ENCODE peak calls at places on chromosomes 3 and 15, in four cellular contexts. One of them, this sample, is unnamed.
A peak's percentile ranks its signal among the peaks of the same experiment; 100 is the strongest.

GRCh38 chr3:14238936-14239335 is 60.3 kb downstream of the LSM3 start:
- DNase-seq in K562: no peak
- DNase-seq in NB4: no peak
- DNase-seq in A549: no peak
- DNase-seq in this sample: no peak

GRCh38 chr3:62761711-62762110 is 113.5 kb downstream of the CADPS start:
- DNase-seq in K562: no peak
- DNase-seq in A549: no peak
- DNase-seq in NB4: no peak
- DNase-seq in this sample: no peak

GRCh38 chr15:25862087-25862468 is 1.0 kb downstream of the ATP10A start:
- DNase-seq in K562: no peak
- DNase-seq in A549: peak; percentile 35
- DNase-seq in NB4: no peak
- DNase-seq in this sample: no peak

GRCh38 chr15:39135989-39136388 is 444.9 kb upstream of the THBS1 start:
- DNase-seq in NB4: no peak
- DNase-seq in A549: no peak
- DNase-seq in K562: no peak
- DNase-seq in this sample: no peak

GRCh38 chr3:66066963-66067617 is 28.4 kb upstream of the MAGI1 start:
- DNase-seq in K562: no peak
- DNase-seq in NB4: no peak
- DNase-seq in A549: no peak
- DNase-seq in this sample: no peak

GRCh38 chr3:66997560-66998074 is 490 bp upstream of the KBTBD8 start:
- DNase-seq in K562: peak; percentile 75
- DNase-seq in A549: no peak
- DNase-seq in NB4: no peak
- DNase-seq in this sample: no peak

GRCh38 chr3:190892328-190893011 is 30.0 kb upstream of the GMNC start:
- DNase-seq in K562: no peak
- DNase-seq in A549: no peak
- DNase-seq in NB4: no peak
- DNase-seq in this sample: no peak

GRCh38 chr15:87863152-87863551 is 393.4 kb downstream of the NTRK3 start:
- DNase-seq in K562: peak; percentile 7
- DNase-seq in NB4: peak; percentile 17
- DNase-seq in A549: no peak
- DNase-seq in this sample: no peak

GRCh38 chr3:138479355-138479964 is 45.0 kb downstream of the ESYT3 start:
- DNase-seq in A549: peak; percentile 44
- DNase-seq in K562: peak; percentile 58
- DNase-seq in NB4: peak; percentile 76
- DNase-seq in this sample: no peak

GRCh38 chr3:10602769-10603768 is 97.7 kb upstream of the ATP2B2 start:
- DNase-seq in NB4: peak; percentile 5
- DNase-seq in A549: no peak
- DNase-seq in K562: no peak
- DNase-seq in this sample: peak; percentile 37

GRCh38 chr3:149489060-149489690 is 14.7 kb downstream of the TM4SF4 start:
- DNase-seq in K562: peak; percentile 10
- DNase-seq in A549: peak; percentile 46
- DNase-seq in NB4: peak; percentile 22
- DNase-seq in this sample: no peak

GRCh38 chr3:184129012-184129411 is 6.1 kb upstream of the EIF2B5 start:
- DNase-seq in K562: peak; percentile 69
- DNase-seq in NB4: peak; percentile 54
- DNase-seq in A549: peak; percentile 27
- DNase-seq in this sample: no peak

GRCh38 chr15:56817266-56817665 is 84.0 kb upstream of the ZNF280D start:
- DNase-seq in K562: no peak
- DNase-seq in A549: peak; percentile 23
- DNase-seq in NB4: no peak
- DNase-seq in this sample: no peak

GRCh38 chr3:64385256-64385655 is 160.0 kb upstream of the PRICKLE2 start:
- DNase-seq in NB4: no peak
- DNase-seq in A549: no peak
- DNase-seq in K562: no peak
- DNase-seq in this sample: no peak

GRCh38 chr3:121793078-121793477 is 41.8 kb downstream of the IQCB1 start:
- DNase-seq in K562: no peak
- DNase-seq in A549: no peak
- DNase-seq in NB4: no peak
- DNase-seq in this sample: no peak

GRCh38 chr3:195057716-195058115 is 213.2 kb downstream of the XXYLT1 start:
- DNase-seq in NB4: no peak
- DNase-seq in A549: no peak
- DNase-seq in K562: no peak
- DNase-seq in this sample: no peak

GRCh38 chr3:33063651-33064051 is 33.3 kb downstream of the GLB1 start:
- DNase-seq in K562: no peak
- DNase-seq in A549: no peak
- DNase-seq in NB4: no peak
- DNase-seq in this sample: peak; percentile 42

GRCh38 chr3:188801393-188801792 is 370.4 kb upstream of the TPRG1 start:
- DNase-seq in NB4: no peak
- DNase-seq in K562: no peak
- DNase-seq in A549: no peak
- DNase-seq in this sample: no peak

GRCh38 chr3:188797045-188797444 is 374.7 kb upstream of the TPRG1 start:
- DNase-seq in K562: no peak
- DNase-seq in A549: no peak
- DNase-seq in NB4: no peak
- DNase-seq in this sample: no peak

GRCh38 chr3:188792788-188793187 is 379.0 kb upstream of the TPRG1 start:
- DNase-seq in NB4: peak; percentile 2
- DNase-seq in A549: no peak
- DNase-seq in K562: no peak
- DNase-seq in this sample: no peak

DNA sequence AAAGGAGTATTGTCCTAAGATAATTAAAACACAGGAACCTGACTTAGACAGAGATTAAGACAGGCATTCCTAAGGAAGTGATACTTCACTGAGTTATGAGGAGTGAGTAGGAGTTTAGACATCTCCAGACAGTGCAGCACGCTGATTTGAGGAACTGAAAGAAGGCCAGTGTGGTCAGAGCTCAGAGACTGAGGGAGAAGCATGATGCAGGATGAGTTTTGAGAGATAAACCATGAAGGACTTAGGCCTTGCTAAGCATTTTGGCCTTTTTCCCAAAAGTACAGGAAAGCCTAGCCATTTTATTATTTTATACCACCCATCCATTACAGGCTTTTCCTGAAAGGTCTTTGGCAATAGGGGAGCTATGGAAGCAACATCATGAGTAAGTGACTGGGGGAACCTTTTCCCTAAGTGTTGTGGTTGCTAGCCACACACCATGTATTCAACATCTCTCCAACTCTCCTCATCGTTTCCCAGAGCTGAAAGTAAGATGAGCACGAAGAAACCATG is 375.6 kb upstream of the TPRG1 start:
- DNase-seq in NB4: peak; percentile 23
- DNase-seq in K562: no peak
- DNase-seq in A549: no peak
- DNase-seq in this sample: no peak
- TF ChIP-seq MYC in NB4: no peak
- TF ChIP-seq MYC in K562: no peak
- TF ChIP-seq MYC in A549: no peak
- TF ChIP-seq MYC in this sample: no peak

GRCh38 chr3:69121513-69121912 is 882 bp downstream of the LMOD3 start:
- DNase-seq in NB4: no peak
- DNase-seq in K562: no peak
- DNase-seq in A549: no peak
- DNase-seq in this sample: no peak

GRCh38 chr3:69122398-69122797 is at the start of gene LMOD3:
- DNase-seq in NB4: no peak
- DNase-seq in K562: no peak
- DNase-seq in A549: no peak
- DNase-seq in this sample: no peak

GRCh38 chr3:69119681-69120080 is 2.7 kb downstream of the LMOD3 start:
- DNase-seq in K562: no peak
- DNase-seq in A549: no peak
- DNase-seq in NB4: no peak
- DNase-seq in this sample: no peak

GRCh38 chr3:69121950-69122349 is 445 bp downstream of the LMOD3 start:
- DNase-seq in K562: no peak
- DNase-seq in A549: no peak
- DNase-seq in NB4: no peak
- DNase-seq in this sample: no peak

DNA sequence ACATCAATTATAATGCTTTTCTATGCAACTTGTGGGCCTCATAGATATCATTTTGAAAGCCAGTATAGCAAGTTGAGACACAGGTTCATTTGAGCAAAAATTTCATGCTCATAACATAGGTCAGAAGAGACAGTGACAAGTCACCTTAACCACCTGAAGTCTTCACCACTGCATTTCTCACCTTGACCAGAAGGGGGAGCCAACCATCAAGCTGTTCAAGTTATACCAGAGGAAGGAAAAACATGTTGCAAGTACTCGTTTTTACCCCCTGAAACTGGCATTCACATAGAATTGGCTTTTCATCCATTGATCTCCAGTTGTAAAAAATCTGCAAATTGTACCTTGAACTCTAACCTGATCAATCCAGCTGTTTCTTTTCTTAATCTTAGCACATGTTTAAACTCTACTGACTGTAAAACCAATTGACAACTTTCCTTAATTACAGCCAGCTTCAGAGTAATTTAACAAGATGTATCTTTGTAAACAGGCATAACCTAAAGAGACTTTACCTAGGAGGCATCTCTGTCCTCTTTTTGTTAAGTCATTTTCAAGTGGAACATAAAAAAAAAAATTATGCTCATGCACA is 1.4 kb downstream of the LMOD3 start:
- DNase-seq in A549: peak; percentile 85
- DNase-seq in K562: peak; percentile 80
- DNase-seq in NB4: peak; percentile 80
- DNase-seq in this sample: peak; percentile 48
- TF ChIP-seq MYC in A549: no peak
- TF ChIP-seq MYC in K562: no peak
- TF ChIP-seq MYC in NB4: peak; percentile 16
- TF ChIP-seq MYC in this sample: no peak

DNA sequence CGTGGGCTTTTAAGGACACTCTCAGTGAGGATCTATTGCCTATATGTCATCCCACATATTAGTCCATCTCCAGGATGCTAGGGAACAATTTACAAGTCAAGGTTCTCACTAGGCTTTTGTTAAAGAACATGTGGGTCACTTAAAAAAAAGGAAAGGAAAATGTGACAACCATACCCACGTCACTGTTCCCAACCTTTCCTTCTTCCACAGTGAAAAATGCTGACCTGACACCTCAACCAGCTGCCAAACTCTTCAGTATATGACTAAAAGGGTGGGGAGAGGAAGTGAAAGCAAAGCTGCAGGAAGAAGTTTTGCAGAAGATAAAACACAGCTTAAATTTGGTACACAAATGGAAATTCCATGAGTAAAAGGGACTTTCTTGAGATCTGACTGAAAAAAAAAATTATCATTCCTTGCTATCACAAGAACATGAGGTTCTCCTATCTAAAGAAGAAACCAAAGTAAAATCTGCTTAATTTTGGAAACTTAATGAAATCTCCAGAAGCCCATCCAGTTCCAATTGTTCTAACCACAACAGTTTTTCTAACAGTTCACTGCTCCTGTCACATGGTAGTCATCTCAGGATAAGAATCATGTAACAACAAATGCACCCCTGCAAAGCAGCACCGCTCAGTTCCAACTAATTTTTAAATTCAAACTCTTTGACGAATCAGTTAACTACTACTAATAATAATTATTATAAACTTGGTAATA is 117.0 kb upstream of the TSPAN3 start:
- DNase-seq in A549: no peak
- DNase-seq in NB4: peak; percentile 61
- DNase-seq in K562: peak; percentile 20
- DNase-seq in this sample: peak; percentile 73
- TF ChIP-seq MYC in A549: no peak
- TF ChIP-seq MYC in NB4: no peak
- TF ChIP-seq MYC in K562: no peak
- TF ChIP-seq MYC in this sample: no peak

GRCh38 chr3:118710532-118710931 is 324.1 kb downstream of the IGSF11 start:
- DNase-seq in A549: no peak
- DNase-seq in NB4: no peak
- DNase-seq in K562: no peak
- DNase-seq in this sample: no peak

GRCh38 chr3:118705827-118706226 is 328.8 kb downstream of the IGSF11 start:
- DNase-seq in A549: no peak
- DNase-seq in NB4: no peak
- DNase-seq in K562: no peak
- DNase-seq in this sample: no peak
- TF ChIP-seq MYC in A549: no peak
- TF ChIP-seq MYC in NB4: no peak
- TF ChIP-seq MYC in K562: no peak
- TF ChIP-seq MYC in this sample: no peak

DNA sequence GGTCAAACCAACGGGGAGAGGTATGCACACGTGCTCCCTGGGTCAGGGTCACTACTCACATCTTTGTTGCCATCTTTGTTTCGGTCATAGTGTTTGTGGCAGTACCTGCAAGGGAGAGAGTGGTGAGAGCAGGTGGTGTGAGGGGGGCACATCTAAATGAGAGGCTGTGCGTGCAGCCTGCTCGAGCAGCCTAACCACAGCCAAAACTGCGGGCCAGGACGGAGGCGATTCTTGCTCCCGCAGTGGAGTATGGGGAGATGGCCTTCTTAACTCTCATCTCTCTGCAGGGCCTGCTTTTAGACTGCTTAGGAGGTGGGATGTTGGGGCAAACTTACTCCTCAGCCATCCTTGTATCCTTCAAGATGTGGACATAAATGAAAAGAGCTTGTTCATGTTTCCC is 6.9 kb upstream of the PLA2G4F start:
- DNase-seq in K562: no peak
- DNase-seq in NB4: no peak
- DNase-seq in A549: no peak
- DNase-seq in this sample: no peak
- TF ChIP-seq MYC in K562: no peak
- TF ChIP-seq MYC in NB4: no peak
- TF ChIP-seq MYC in A549: no peak
- TF ChIP-seq MYC in this sample: no peak

GRCh38 chr3:127427666-127428065 is 139.8 kb upstream of the PRR20G start:
- DNase-seq in NB4: no peak
- DNase-seq in K562: no peak
- DNase-seq in A549: no peak
- DNase-seq in this sample: no peak
- TF ChIP-seq MYC in NB4: no peak
- TF ChIP-seq MYC in K562: no peak
- TF ChIP-seq MYC in A549: no peak
- TF ChIP-seq MYC in this sample: no peak

GRCh38 chr3:112042842-112043280 is 8.3 kb downstream of the TMPRSS7 start:
- DNase-seq in A549: peak; percentile 18
- DNase-seq in K562: no peak
- DNase-seq in NB4: no peak
- DNase-seq in this sample: no peak
- TF ChIP-seq MYC in A549: no peak
- TF ChIP-seq MYC in K562: no peak
- TF ChIP-seq MYC in NB4: no peak
- TF ChIP-seq MYC in this sample: no peak

This sample was measured in GM12878.